ENCODE peak calls at places on chromosomes 4 and X, in six cellular contexts. Z is A549, N is spleen, I is SK-N-SH, W is left lung, T is adrenal gland. U is an unnamed sample. For H3K4me1, the result is how much of the 10 kb centered on the place peaks cover.

GRCh38 chr4:152398060-152398459 is 137.8 kb downstream of the FBXW7 start:
- DNase-seq in Z (no peak), N (no peak), I (peak), W (no peak), T (no peak), U (no peak)

GRCh38 chr4:54439831-54440243 is 210.7 kb downstream of the PDGFRA start:
- DNase-seq in Z (no peak), N (no peak), I (peak), W (no peak), T (peak), U (peak)

GRCh38 chr4:8537041-8537461 is 43.1 kb upstream of the GPR78 start:
- DNase-seq in Z (peak), N (no peak), I (no peak), W (no peak), T (peak), U (no peak)

GRCh38 chr4:74057588-74057987 is 19.1 kb upstream of the CXCL3 start:
- DNase-seq in Z (no peak), N (no peak), I (no peak), W (no peak), T (no peak), U (no peak)

GRCh38 chr4:169655401-169655800 is 35.0 kb downstream of the CLCN3 start:
- DNase-seq in Z (no peak), N (no peak), I (no peak), W (no peak), T (no peak), U (no peak)

GRCh38 chr4:101125045-101125713 is 222.1 kb downstream of the PPP3CA start:
- DNase-seq in Z (no peak), N (no peak), I (no peak), W (no peak), T (no peak), U (no peak)

GRCh38 chr4:147360301-147360700 is 120.6 kb upstream of the EDNRA start:
- DNase-seq in Z (no peak), N (no peak), I (no peak), W (no peak), T (no peak), U (no peak)

GRCh38 chrX:9188117-9188516 is 154.2 kb upstream of the FAM9B start:
- DNase-seq in Z (no peak), N (no peak), I (peak), W (no peak), T (no peak), U (no peak)

GRCh38 chr4:143358923-143359694 is 22.4 kb downstream of the GAB1 start:
- DNase-seq in Z (no peak), N (peak), I (no peak), W (no peak), T (peak), U (no peak)

GRCh38 chr4:68372588-68372987 is 22.7 kb upstream of the YTHDC1 start:
- DNase-seq in Z (no peak), N (no peak), I (no peak), W (no peak), T (no peak), U (no peak)

GRCh38 chr4:94882756-94883155 is 125.0 kb downstream of the BMPR1B start:
- DNase-seq in Z (no peak), N (no peak), I (no peak), W (no peak), T (no peak), U (no peak)

GRCh38 chr4:69860007-69860406 is at the start of gene SULT1E1:
- DNase-seq in Z (no peak), N (no peak), I (no peak), W (no peak), T (no peak), U (no peak)

GRCh38 chrX:15815779-15816452 is 25.6 kb downstream of the ZRSR2 start:
- DNase-seq in Z (peak), N (no peak), I (peak), W (no peak), T (peak), U (no peak)

GRCh38 chrX:86981326-86981890 is 536.2 kb upstream of the KLHL4 start:
- DNase-seq in Z (no peak), N (no peak), I (no peak), W (no peak), T (no peak), U (no peak)

GRCh38 chrX:98459669-98460068 is 1576.0 kb downstream of the RPA4 start:
- DNase-seq in Z (no peak), N (no peak), I (no peak), W (no peak), T (no peak), U (no peak)

GRCh38 chrX:39012561-39013209 is 211.4 kb downstream of the MID1IP1 start:
- DNase-seq in Z (no peak), N (no peak), I (peak), W (no peak), T (no peak), U (no peak)

GRCh38 chrX:55206152-55206941 is 13.8 kb upstream of the PAGE5 start:
- DNase-seq in Z (no peak), N (no peak), I (no peak), W (no peak), T (no peak), U (no peak)

GRCh38 chrX:71955530-71956120 is 45.0 kb downstream of the NHSL2 start:
- DNase-seq in Z (no peak), N (no peak), I (no peak), W (no peak), T (no peak), U (no peak)

GRCh38 chrX:71954458-71954857 is 43.8 kb downstream of the NHSL2 start:
- DNase-seq in Z (no peak), N (no peak), I (no peak), W (no peak), T (no peak), U (no peak)

GRCh38 chrX:71953946-71954345 is 43.3 kb downstream of the NHSL2 start:
- DNase-seq in Z (no peak), N (no peak), I (peak), W (no peak), T (no peak), U (no peak)

GRCh38 chrX:71953391-71953790 is 42.7 kb downstream of the NHSL2 start:
- DNase-seq in Z (no peak), N (no peak), I (no peak), W (no peak), T (no peak), U (no peak)

DNA sequence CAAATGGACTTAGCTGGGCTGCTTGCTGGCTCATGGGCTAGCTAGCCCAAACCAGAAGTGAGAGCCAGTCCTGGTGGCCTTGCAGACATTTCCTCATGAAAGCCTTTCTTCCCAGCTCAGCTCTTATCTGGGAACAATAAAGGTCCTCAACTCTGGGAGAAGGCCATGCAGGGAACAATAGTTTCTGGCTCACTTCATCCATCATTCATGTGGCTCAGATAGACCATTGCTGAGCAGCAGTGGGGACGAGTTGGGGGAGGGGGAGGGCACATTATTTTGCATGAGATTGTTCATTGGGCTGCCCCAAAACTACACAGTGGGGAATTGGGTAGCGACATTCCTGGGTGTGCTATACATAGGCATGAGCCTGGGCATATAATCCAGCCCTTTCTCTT is 47.6 kb downstream of the NHSL2 start:
- DNase-seq in Z (no peak), N (no peak), I (no peak), W (no peak), T (no peak), U (no peak)
- H3K27ac ChIP-seq in Z (no peak), N (peak), I (no peak), W (no peak), T (no peak), U (no peak)

DNA sequence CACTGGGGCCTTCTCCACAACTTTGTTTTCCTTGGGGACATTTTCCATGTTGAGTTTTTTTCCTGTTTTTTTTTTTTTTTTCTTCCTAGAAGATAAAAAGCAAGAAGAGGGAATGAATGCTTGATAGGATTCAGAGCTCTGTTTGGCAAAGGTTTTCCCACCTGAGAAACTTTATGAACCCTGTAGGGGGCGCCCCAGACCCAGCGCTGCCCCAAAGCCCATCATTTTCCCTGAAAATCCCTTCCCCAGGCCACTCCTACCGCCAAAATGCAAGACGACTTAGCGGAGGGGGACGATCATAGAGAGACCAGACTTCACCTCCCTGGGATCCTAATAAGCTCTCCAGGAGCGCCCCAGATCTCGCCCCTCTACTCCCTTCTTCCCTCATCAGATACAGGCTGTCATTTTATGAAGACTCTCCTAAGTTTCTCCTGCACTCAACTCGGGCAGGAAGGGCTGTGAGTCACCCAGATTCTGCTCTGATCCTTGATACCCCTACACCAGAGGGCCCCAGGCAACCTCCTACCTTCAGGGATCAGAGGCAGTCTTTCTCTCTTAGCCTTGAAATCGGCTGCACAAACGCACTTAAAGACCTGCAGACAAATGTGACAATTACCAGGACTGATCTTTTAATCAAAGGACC is 1.4 kb downstream of the BEX5 start:
- DNase-seq in Z (no peak), N (no peak), I (peak), W (no peak), T (no peak), U (no peak)
- TF ChIP-seq CTCF in Z (no peak), N (peak), I (peak), W (no peak), T (no peak), U (no peak)

DNA sequence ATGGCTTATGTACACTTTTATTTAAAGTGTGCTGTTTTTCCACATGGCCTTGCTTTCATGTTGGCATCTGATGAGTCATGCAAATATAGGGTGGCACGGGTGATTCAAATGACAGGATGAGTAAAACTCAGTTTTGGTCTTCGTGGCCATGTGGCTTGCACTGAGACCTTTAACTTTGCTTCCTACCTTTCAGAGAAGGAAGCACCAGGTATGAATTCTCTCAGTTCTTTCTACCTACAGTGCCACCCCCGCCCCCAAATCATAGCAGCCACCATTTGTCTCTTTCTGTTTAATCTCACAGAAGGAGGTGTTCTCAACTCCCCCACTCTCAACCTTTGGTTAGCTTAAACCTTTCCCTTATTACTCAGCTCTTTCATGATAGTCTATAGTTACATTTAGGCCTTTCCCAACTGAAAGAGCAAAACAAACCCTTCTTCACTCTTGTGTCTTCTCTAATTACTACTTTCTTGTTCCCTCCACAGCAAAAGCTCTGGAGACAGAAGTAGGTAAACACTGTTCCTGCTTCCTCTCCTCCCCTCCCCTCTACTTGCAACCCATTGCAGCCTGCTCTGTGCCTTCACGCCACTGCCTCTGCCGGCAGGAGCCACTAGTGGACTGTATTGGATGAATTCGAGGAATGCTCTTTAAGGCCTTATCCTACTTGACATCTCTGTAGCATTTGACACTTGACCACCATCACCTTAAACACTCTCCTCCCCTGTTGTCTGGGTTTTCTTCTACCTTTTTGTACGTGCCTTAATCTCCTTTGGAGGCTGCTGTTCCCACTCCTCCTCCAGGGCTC is 123.7 kb downstream of the AFF1 start:
- DNase-seq in Z (no peak), N (no peak), I (no peak), W (no peak), T (peak), U (no peak)
- H3K4me1 ChIP-seq in Z (under half), N (under half), I (under half), W (half or more), T (half or more), U (half or more)

GRCh38 chr4:185966549-185966948 is 102.4 kb upstream of the TLR3 start:
- DNase-seq in Z (no peak), N (no peak), I (no peak), W (no peak), T (no peak), U (no peak)
- H3K27ac ChIP-seq in Z (no peak), N (peak), I (no peak), W (no peak), T (no peak), U (no peak)

GRCh38 chr4:16442296-16442695 is 216.0 kb upstream of the TAPT1 start:
- DNase-seq in Z (no peak), N (no peak), I (no peak), W (no peak), T (no peak), U (no peak)

GRCh38 chr4:16448240-16448639 is 222.0 kb upstream of the TAPT1 start:
- DNase-seq in Z (no peak), N (no peak), I (no peak), W (no peak), T (no peak), U (no peak)

GRCh38 chr4:16439771-16440170 is 213.5 kb upstream of the TAPT1 start:
- DNase-seq in Z (no peak), N (no peak), I (no peak), W (no peak), T (no peak), U (no peak)

GRCh38 chr4:16439003-16439402 is 212.7 kb upstream of the TAPT1 start:
- DNase-seq in Z (no peak), N (no peak), I (no peak), W (no peak), T (no peak), U (no peak)

GRCh38 chr4:16443504-16444088 is 217.3 kb upstream of the TAPT1 start:
- DNase-seq in Z (peak), N (no peak), I (peak), W (no peak), T (peak), U (no peak)
- TF ChIP-seq CTCF in Z (peak), N (peak), I (peak), W (peak), T (peak), U (no peak)

GRCh38 chrX:111265506-111265905 is 4.8 kb downstream of the CAPN6 start:
- DNase-seq in Z (no peak), N (no peak), I (no peak), W (no peak), T (no peak), U (no peak)
- H3K4me1 ChIP-seq in Z (under half), N (under half), I (under half), W (under half), T (under half), U (under half)

U was measured in vagina.